ENCODE peak calls at places on chromosomes 7 and 10, in six cellular contexts. Y, U, Q, D, B and L are unnamed samples.

GRCh38 chr10:6300106-6300783 is 97.5 kb downstream of the PFKFB3 start:
- DNase-seq in Y (no peak), U (peak; percentile 56), Q (no peak), D (no peak), B (peak; percentile 46), L (peak; percentile 39)

GRCh38 chr7:17109017-17109416 is 189.4 kb upstream of the AHR start:
- DNase-seq in Y (no peak), U (peak; percentile 80), Q (no peak), D (no peak), B (no peak), L (no peak)

GRCh38 chr7:113128028-113128427 is 9.7 kb upstream of the SMIM30 start:
- DNase-seq in Y (no peak), U (peak; percentile 42), Q (no peak), D (no peak), B (no peak), L (no peak)

GRCh38 chr7:21429021-21429420 is 1.1 kb downstream of the SP4 start:
- DNase-seq in Y (no peak), U (no peak), Q (no peak), D (no peak), B (no peak), L (no peak)

GRCh38 chr7:124758327-124758726 is 7.3 kb downstream of the GPR37 start:
- DNase-seq in Y (no peak), U (peak; percentile 74), Q (no peak), D (no peak), B (peak; percentile 71), L (no peak)

GRCh38 chr7:149776848-149777407 is 3.5 kb upstream of the ZNF467 start:
- DNase-seq in Y (no peak), U (no peak), Q (no peak), D (no peak), B (no peak), L (no peak)

GRCh38 chr10:61692447-61692846 is 29.7 kb downstream of the CABCOCO1 start:
- DNase-seq in Y (no peak), U (no peak), Q (no peak), D (no peak), B (no peak), L (no peak)

GRCh38 chr7:46589282-46589681 is 668.2 kb upstream of the IGFBP3 start:
- DNase-seq in Y (no peak), U (no peak), Q (no peak), D (no peak), B (no peak), L (no peak)

GRCh38 chr7:2126621-2127020 is 106.1 kb downstream of the MAD1L1 start:
- DNase-seq in Y (no peak), U (no peak), Q (no peak), D (no peak), B (no peak), L (no peak)

GRCh38 chr7:97971120-97971989 is 18.6 kb downstream of the OCM2 start:
- DNase-seq in Y (no peak), U (peak; percentile 13), Q (no peak), D (no peak), B (peak; percentile 40), L (no peak)

GRCh38 chr7:107370816-107371215 is 99.0 kb upstream of the GPR22 start:
- DNase-seq in Y (no peak), U (no peak), Q (no peak), D (no peak), B (no peak), L (no peak)

GRCh38 chr10:49613160-49613881 is 516 bp upstream of the CHAT start:
- DNase-seq in Y (peak; percentile 46), U (no peak), Q (no peak), D (no peak), B (no peak), L (no peak)

GRCh38 chr7:4738711-4739527 is 36.5 kb upstream of the AP5Z1 start:
- DNase-seq in Y (peak; percentile 80), U (peak; percentile 95), Q (no peak), D (no peak), B (peak; percentile 97), L (peak; percentile 84)

GRCh38 chr10:17174626-17175025 is 26.8 kb downstream of the TRDMT1 start:
- DNase-seq in Y (no peak), U (no peak), Q (no peak), D (no peak), B (no peak), L (no peak)

GRCh38 chr10:24575462-24576002 is 148.2 kb downstream of the ARHGAP21 start:
- DNase-seq in Y (no peak), U (no peak), Q (no peak), D (no peak), B (no peak), L (peak; percentile 13)

GRCh38 chr7:157570531-157571200 is 233.9 kb downstream of the DNAJB6 start:
- DNase-seq in Y (no peak), U (no peak), Q (no peak), D (no peak), B (peak; percentile 20), L (no peak)

GRCh38 chr10:8144496-8144895 is 90.0 kb downstream of the GATA3 start:
- DNase-seq in Y (no peak), U (no peak), Q (no peak), D (no peak), B (peak; percentile 9), L (no peak)

GRCh38 chr7:101170617-101171441 is 5.5 kb upstream of the VGF start:
- DNase-seq in Y (peak; percentile 30), U (no peak), Q (no peak), D (no peak), B (no peak), L (no peak)

GRCh38 chr7:32255036-32255435 is 184.8 kb upstream of the PDE1C start:
- DNase-seq in Y (no peak), U (no peak), Q (no peak), D (no peak), B (no peak), L (no peak)

DNA sequence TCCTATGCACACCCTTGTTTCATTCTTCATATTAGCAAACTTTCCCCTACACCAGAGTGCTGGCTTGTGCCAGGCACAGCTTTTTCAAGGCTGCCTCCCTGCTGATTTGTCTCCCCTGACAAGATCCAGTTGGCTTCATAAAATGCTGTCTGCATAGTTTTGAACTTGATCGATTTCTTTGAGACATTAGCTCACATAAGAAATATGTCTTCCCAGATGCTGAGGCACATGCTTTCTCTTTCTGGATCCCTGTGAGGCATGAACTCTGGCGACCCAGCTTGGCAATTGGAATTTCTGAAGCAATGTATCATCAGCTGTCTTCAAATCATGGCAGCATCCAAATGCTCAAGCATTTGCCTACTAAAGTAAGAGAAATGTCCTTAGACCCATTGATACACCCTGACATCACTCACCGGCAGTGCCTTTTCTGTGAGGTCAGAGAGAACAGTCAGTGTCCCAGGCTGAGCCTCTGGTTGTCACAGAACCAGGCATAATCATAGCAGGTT is 616.4 kb upstream of the GHITM start:
- DNase-seq in Y (no peak), U (no peak), Q (no peak), D (no peak), B (peak; percentile 84), L (peak; percentile 81)
- H3K9ac ChIP-seq in Y (no peak overlapping the region), U (no peak overlapping the region), Q (no peak overlapping the region), D (no peak overlapping the region), B (no peak overlapping the region), L (no peak overlapping the region)

DNA sequence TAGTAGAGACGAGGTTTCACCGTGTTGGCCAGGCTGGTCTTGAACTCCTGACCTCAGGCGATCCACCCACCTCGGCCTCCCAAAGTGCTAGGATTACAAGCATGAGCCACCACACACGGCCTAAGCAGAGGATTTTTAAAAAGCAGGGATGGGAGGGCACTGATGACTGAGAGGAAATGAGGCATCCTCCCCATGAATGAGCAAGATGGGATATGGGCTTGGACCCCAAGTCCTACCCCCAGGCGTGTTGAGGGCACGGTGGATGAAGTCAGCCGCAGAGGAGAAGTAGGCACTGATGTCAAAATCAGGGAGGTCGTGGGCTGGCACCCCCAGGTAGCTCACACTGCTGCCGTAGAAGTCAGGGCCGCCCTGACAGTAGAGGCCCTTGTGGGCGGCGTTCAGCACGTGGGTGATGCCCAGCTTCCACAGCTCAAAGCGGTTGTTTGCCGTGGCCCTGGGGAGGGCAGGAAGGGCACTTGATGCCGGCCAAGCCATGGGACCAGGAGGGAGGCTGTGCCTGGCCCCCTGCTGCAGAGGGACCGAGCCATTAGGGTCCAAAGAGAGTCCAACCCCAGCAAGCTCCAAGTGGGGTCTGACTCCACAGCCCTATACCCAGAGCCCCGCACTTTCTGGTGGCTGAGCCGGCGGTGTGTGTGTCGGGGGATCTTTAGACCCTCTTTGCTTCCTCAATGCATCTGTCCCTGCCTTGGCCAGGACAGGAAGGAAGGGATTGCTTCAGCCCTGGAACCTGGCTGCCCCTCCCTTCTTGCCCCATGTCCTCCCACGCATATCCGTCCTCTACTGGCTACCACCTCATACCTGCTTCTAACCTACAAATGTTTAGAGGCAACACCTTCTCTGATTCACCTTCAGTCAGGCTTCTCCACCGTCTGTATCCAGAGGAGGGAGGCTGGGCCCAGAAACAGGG is 3.4 kb upstream of the SAMD8 start:
- DNase-seq in Y (no peak), U (no peak), Q (no peak), D (no peak), B (no peak), L (no peak)
- H3K14ac ChIP-seq in Y (no peak overlapping the region), U (no peak overlapping the region), Q (no peak overlapping the region), D (no peak overlapping the region), B (no peak overlapping the region), L (no peak overlapping the region)

DNA sequence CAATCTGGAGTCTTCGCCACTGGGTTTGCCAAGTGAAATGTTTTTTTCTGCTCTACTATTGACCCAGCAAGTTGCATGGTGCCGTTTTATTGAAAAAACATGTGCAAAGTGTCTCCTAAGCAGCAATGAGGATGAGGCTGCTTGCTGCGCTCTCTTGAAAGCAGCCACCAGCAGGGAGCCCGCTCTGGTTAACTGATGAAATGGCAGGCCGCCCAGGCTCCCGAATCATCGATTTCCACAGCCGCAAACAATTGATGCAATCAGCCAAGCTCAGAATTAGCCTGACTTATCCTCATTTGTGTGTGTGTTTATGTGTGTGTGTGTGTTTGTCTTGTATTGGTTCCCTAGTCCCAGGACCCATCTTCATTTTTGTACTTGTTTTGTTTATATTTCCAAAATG is 22.2 kb upstream of the LYZL1 start:
- DNase-seq in Y (peak; percentile 43), U (no peak), Q (peak; percentile 17), D (no peak), B (no peak), L (no peak)
- H2AFZ ChIP-seq in Y (no peak overlapping the region), U (no peak overlapping the region), Q (peak overlapping the region; percentile 24), D (peak overlapping the region; percentile 75), B (no peak overlapping the region), L (no peak overlapping the region)

DNA sequence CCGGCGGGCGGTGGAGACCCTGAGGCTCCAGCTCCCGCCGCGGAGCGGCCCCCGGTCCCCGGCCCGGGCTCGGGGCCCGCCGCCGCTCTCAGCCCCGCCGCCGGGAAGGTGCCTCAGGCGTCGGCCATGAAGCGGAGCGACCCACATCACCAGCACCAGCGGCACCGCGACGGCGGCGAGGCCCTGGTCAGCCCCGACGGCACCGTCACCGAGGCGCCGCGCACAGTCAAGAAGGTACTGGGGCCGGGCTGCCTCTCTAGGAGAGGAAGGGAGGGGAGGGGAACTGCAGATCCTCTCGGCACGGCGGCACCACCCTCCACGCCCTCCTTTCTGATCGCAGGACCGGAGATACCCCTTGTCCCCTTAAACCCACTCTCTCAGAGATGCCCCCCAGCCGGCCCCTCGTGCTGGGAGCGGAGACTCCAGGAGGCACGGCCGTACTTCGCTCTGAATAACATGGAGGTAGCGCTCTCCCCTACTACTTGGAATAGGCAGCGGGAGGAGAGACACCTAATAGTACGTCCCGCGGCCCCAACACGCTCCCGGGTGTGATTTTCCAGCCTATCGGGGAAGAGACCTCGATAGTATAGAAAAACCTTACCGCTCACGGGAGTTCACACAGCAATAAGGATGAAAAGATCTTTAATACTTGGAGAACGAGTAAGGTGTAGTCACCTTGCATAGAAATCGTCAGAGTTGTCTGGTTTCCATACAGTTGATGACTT is 538 bp downstream of the AHCYL2 start:
- DNase-seq in Y (peak; percentile 59), U (peak; percentile 27), Q (peak; percentile 61), D (no peak), B (peak; percentile 68), L (peak; percentile 40)
- H3K9ac ChIP-seq in Y (peak overlapping the region; percentile 57), U (peak overlapping the region; percentile 69), Q (peak overlapping the region; percentile 94), D (peak overlapping the region; percentile 75), B (peak overlapping the region; percentile 75), L (peak overlapping the region; percentile 60)